ENCODE peak calls at places on chromosome 4, in eight cellular contexts. Y is tibial nerve, H is NT2/D1, D is pancreas, M is thyroid gland, N is aorta, S is neuronal stem cell, O is prostate gland. L is an unnamed sample. For H3K4me1, the result is how much of the 10 kb centered on the place peaks cover.

GRCh38 chr4:184331155-184331995 is 113.7 kb upstream of the ENPP6 start:
- DNase-seq in Y (peak), S (no peak), D (peak), H (no peak), N (no peak), O (peak), M (peak), L (peak)

GRCh38 chr4:81369898-81370297 is 101.8 kb downstream of the RASGEF1B start:
- DNase-seq in M (no peak), D (no peak), Y (no peak), S (no peak), H (no peak), N (no peak), O (no peak), L (no peak)

GRCh38 chr4:78846258-78846657 is 70.1 kb downstream of the BMP2K start:
- DNase-seq in N (no peak), S (no peak), D (no peak), Y (no peak), H (no peak), O (no peak), M (no peak), L (no peak)

GRCh38 chr4:176838611-176839411 is 46.1 kb upstream of the VEGFC start:
- DNase-seq in D (no peak), N (no peak), M (no peak), O (no peak), Y (no peak), S (no peak), H (no peak), L (no peak)

GRCh38 chr4:21815651-21816050 is 132.9 kb downstream of the KCNIP4 start:
- DNase-seq in M (no peak), D (no peak), H (no peak), S (no peak), N (no peak), Y (no peak), O (no peak), L (no peak)

GRCh38 chr4:169810325-169811323 is 52.9 kb upstream of the HPF1 start:
- DNase-seq in S (peak), M (peak), Y (no peak), H (peak), D (peak), N (no peak), O (peak), L (peak)

GRCh38 chr4:52263612-52264011 is 212.5 kb downstream of the SPATA18 start:
- DNase-seq in D (no peak), O (no peak), S (no peak), Y (no peak), M (peak), N (no peak), H (no peak), L (no peak)

GRCh38 chr4:125313497-125313896 is 1.3 kb upstream of the FAT4 start:
- DNase-seq in N (no peak), Y (no peak), O (peak), H (peak), M (peak), S (peak), D (peak), L (peak)

GRCh38 chr4:110245567-110245966 is 47.2 kb upstream of the ELOVL6 start:
- DNase-seq in Y (no peak), O (no peak), N (no peak), D (no peak), M (no peak), H (no peak), S (no peak), L (no peak)

GRCh38 chr4:111074523-111075114 is 451.7 kb upstream of the PITX2 start:
- DNase-seq in H (no peak), M (no peak), O (no peak), N (no peak), D (no peak), Y (no peak), S (no peak), L (no peak)

GRCh38 chr4:159178147-159178541 is 75.3 kb downstream of the RAPGEF2 start:
- DNase-seq in H (no peak), S (no peak), O (no peak), Y (no peak), M (no peak), D (no peak), N (no peak), L (no peak)

GRCh38 chr4:150462743-150463142 is 119.2 kb upstream of the MAB21L2 start:
- DNase-seq in N (no peak), D (no peak), S (no peak), Y (no peak), O (no peak), M (no peak), H (no peak), L (no peak)

GRCh38 chr4:127747883-127748282 is 17.7 kb downstream of the SLC25A31 start:
- DNase-seq in M (no peak), O (no peak), Y (no peak), S (no peak), N (no peak), D (no peak), H (no peak), L (no peak)

GRCh38 chr4:158750379-158750778 is 18.4 kb upstream of the FNIP2 start:
- DNase-seq in M (no peak), H (no peak), N (no peak), S (no peak), D (no peak), Y (no peak), O (no peak), L (no peak)

GRCh38 chr4:82380344-82380743 is 6.6 kb upstream of the HNRNPD start:
- DNase-seq in O (peak), D (no peak), Y (no peak), M (no peak), N (no peak), S (no peak), H (no peak), L (no peak)

GRCh38 chr4:109155682-109156243 is 146.7 kb downstream of the COL25A1 start:
- DNase-seq in M (no peak), H (no peak), Y (no peak), D (no peak), O (no peak), S (peak), N (no peak), L (no peak)

GRCh38 chr4:76882630-76883029 is 15.3 kb downstream of the SOWAHB start:
- DNase-seq in N (no peak), H (no peak), Y (no peak), D (no peak), S (no peak), M (no peak), O (no peak), L (no peak)

GRCh38 chr4:373062-373839 is 35.6 kb downstream of the ZNF141 start:
- DNase-seq in H (no peak), Y (no peak), O (no peak), S (no peak), M (no peak), N (no peak), D (no peak), L (no peak)
- H3K4me3 ChIP-seq in H (no peak), Y (no peak), O (no peak), S (no peak), M (no peak), N (no peak), D (no peak), L (no peak)

GRCh38 chr4:43233321-43233720 is 340.8 kb downstream of the GRXCR1 start:
- DNase-seq in O (no peak), M (no peak), Y (no peak), D (no peak), S (no peak), H (no peak), N (no peak), L (no peak)

GRCh38 chr4:43238556-43238955 is 346.0 kb downstream of the GRXCR1 start:
- DNase-seq in S (no peak), Y (no peak), N (no peak), O (no peak), M (no peak), D (no peak), H (no peak), L (no peak)

GRCh38 chr4:43238018-43238417 is 345.5 kb downstream of the GRXCR1 start:
- DNase-seq in N (no peak), S (no peak), Y (no peak), H (no peak), D (no peak), O (no peak), M (no peak), L (no peak)

DNA sequence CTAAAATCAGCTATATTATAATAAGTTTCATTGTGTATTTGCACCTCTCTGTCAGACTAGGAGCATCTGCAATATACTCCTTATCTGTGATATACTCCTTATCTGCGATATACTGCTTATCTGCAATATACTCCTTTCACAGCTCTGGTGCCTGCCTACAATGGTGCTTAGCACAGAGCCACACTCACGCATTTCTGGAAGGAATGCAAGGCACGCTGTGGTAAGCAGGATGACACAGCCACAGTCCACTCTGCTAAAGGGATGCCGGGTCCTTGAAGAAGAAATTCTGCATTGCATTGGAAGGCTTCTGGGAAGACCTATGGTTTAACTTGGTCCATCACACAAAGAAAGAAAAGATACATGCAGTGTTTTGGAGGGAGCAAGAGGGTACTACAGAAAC is 342.1 kb downstream of the GRXCR1 start:
- DNase-seq in N (no peak), O (no peak), S (no peak), Y (no peak), D (no peak), M (no peak), H (no peak), L (no peak)
- H3K4me1 ChIP-seq in N (under half), O (under half), S (under half), Y (under half), D (under half), M (under half), H (under half), L (under half)

GRCh38 chr4:48194986-48195773 is 61.1 kb upstream of the TXK start:
- DNase-seq in D (no peak), N (no peak), M (no peak), S (no peak), O (no peak), Y (no peak), H (no peak), L (no peak)

GRCh38 chr4:48193096-48193836 is 59.2 kb upstream of the TXK start:
- DNase-seq in M (no peak), O (no peak), N (no peak), S (no peak), D (no peak), Y (no peak), H (no peak), L (no peak)

GRCh38 chr4:48195853-48196252 is 61.8 kb upstream of the TXK start:
- DNase-seq in D (no peak), S (no peak), H (no peak), M (no peak), Y (no peak), N (no peak), O (no peak), L (no peak)

GRCh38 chr4:48191758-48192157 is 57.7 kb upstream of the TXK start:
- DNase-seq in M (no peak), Y (no peak), S (no peak), D (no peak), O (no peak), N (no peak), H (no peak), L (no peak)

DNA sequence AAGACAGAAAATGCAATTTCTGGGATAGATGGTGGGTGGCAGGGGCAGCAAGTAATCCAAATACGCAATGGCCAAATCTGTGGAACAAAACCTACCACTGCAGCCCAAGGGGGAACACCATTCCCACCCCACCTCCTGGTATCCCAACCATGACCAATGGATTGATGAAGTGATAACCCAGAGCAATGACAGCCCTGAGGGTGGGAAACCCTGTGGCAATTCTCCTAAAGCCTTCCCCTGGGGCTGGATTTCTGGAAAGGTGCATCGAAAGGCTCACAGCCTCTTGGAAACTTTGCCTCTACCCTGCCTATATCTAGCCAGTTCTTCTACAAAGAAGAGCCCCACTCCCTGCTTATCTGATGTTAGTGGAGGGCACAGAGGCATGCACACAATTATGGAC is 59.9 kb upstream of the TXK start:
- DNase-seq in D (no peak), M (no peak), N (no peak), S (no peak), O (no peak), H (no peak), Y (no peak), L (no peak)
- H3K4me3 ChIP-seq in D (no peak), M (no peak), N (no peak), S (no peak), O (no peak), H (no peak), Y (no peak), L (no peak)

DNA sequence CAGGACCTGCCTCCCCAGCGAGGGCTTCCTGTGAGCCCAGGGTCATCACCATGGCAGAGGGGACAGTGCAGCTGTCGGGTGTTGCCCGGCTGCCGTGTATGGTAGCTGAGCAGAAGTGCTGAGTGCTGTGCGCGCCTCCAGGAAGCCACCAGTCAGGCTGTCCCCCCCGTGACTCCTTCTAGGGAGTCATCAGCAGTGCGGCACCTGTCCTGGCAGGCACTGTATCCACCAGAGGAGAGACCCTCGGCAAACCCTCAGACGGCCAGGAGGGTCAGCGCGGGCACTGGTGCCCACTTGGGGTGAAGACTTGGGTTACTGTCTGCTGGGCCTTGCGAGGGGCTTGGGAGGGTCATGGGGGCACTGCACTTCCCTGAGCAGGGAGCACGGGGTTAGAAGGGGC is 8.4 kb downstream of the UVSSA start:
- DNase-seq in H (no peak), S (no peak), D (no peak), Y (no peak), M (no peak), N (no peak), O (no peak), L (no peak)
- H3K4me1 ChIP-seq in H (under half), S (under half), D (under half), Y (under half), M (under half), N (under half), O (under half), L (under half)

GRCh38 chr4:53309321-53310020 is 56.4 kb downstream of the SCFD2 start:
- DNase-seq in D (no peak), S (no peak), H (no peak), O (no peak), M (no peak), Y (no peak), N (no peak), L (no peak)
- H3K4me3 ChIP-seq in D (no peak), S (no peak), H (no peak), O (no peak), M (no peak), Y (no peak), N (no peak), L (no peak)

GRCh38 chr4:173485164-173485563 is 44.9 kb downstream of the HAND2 start:
- DNase-seq in D (no peak), Y (no peak), N (no peak), O (no peak), M (no peak), S (no peak), H (no peak), L (no peak)
- H3K4me1 ChIP-seq in D (under half), Y (under half), N (under half), O (under half), M (under half), S (under half), H (under half), L (under half)

DNA sequence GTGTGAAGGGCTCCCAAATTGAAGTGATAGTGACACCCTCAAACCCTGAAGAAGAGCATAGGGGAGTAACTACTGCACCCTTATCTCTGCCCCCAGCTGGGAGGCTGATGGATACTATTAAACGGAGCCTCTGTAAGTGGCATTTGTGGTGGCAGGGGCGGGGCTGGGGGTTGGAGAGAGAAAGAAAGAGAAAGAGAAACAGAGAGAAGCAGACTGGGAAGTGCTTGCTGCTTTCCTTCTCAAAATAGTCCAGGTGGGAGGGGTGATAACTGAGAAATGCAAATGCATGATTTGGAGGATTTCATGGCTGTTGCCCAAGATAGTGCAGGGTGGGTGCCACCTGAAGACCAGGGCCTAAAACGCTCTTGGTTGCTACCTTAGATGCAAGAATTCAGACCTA is 253.5 kb upstream of the GATB start:
- DNase-seq in Y (no peak), O (no peak), N (no peak), H (no peak), M (no peak), S (no peak), D (no peak), L (no peak)
- H3K4me3 ChIP-seq in Y (no peak), O (no peak), N (no peak), H (no peak), M (no peak), S (no peak), D (no peak), L (no peak)

DNA sequence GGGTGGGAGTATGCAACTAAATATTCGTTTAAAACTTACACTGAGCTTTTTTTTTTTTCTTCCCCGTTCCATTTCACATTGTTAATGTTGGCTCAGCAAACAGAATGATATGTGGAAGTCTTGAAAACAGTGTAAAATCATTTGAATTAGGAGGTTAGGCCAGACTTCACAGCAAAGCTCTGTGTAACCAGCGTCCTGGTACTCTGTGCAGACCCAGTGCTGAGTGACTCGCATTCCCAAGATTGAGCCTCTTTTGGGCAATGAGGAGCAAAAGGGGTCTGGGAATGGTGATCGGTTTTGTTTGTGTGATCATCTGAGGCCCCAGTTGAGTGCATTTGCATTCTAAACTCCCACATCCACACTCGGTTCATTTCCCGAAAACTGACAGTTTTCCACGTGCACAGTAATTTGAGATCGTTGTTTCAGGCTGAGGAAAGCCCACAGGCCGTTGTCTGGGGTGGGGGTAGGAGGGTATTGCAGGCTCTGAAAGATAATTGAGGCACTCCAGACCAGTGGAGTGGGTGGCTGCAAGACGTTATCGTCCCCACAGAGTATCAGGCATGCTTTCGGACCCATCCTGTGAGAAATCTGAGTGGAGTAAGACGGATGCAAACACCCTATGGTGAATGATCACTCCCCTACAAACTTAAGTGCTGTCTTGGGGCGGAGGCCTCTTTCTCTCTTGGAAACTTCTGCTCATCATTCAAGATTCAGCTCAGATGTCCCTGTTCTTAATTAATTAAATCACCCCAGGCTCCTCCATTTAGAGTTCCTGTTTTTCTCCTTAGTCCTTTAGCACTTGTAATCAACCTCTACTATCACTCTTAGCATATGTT is 96.0 kb downstream of the AFF1 start:
- DNase-seq in N (no peak), Y (no peak), D (no peak), M (no peak), O (no peak), H (no peak), S (no peak), L (no peak)
- H3K4me1 ChIP-seq in N (under half), Y (half or more), D (under half), M (half or more), O (under half), H (under half), S (under half), L (under half)

GRCh38 chr4:8160572-8160971 is 2.0 kb upstream of the ABLIM2 start:
- DNase-seq in D (no peak), N (no peak), Y (no peak), S (no peak), O (no peak), H (no peak), M (no peak), L (no peak)
- H3K4me3 ChIP-seq in D (no peak), N (no peak), Y (no peak), S (no peak), O (no peak), H (no peak), M (no peak), L (no peak)

GRCh38 chr4:3493720-3494492 is 30.8 kb downstream of the DOK7 start:
- DNase-seq in N (no peak), O (no peak), M (no peak), Y (no peak), D (no peak), H (no peak), S (no peak), L (no peak)
- H3K4me1 ChIP-seq in N (under half), O (under half), M (under half), Y (under half), D (under half), H (under half), S (under half), L (under half)

L was measured in colonic mucosa.